ENCODE peak calls at places on chromosome 13, in ten cellular contexts. L, S, P, Z, Q, R, F, M, Y and V are unnamed samples.

GRCh38 chr13:80337706-80338105 is 3.2 kb downstream of the SPRY2 start:
- DNase-seq in F (no peak), S (peak), Y (no peak), R (no peak), P (no peak), L (no peak), Q (no peak), Z (no peak), M (no peak), V (no peak)

GRCh38 chr13:59437902-59438301 is 725.8 kb downstream of the DIAPH3 start:
- DNase-seq in S (no peak), M (no peak), R (no peak), F (no peak), L (no peak), Z (no peak), Q (no peak), Y (no peak), P (no peak), V (no peak)

GRCh38 chr13:24716446-24716845 is 36.2 kb downstream of the ATP12A start:
- DNase-seq in Q (no peak), Y (no peak), Z (no peak), R (peak), P (no peak), M (no peak), S (no peak), F (no peak), L (no peak), V (no peak)

GRCh38 chr13:113084943-113085540 is 20.5 kb upstream of the F7 start:
- DNase-seq in F (no peak), Y (no peak), R (no peak), L (no peak), P (no peak), M (no peak), Z (no peak), Q (no peak), S (no peak), V (no peak)

GRCh38 chr13:51760592-51760991 is 43.4 kb downstream of the DHRS12 start:
- DNase-seq in F (no peak), L (peak), M (no peak), S (no peak), Q (no peak), Z (no peak), R (no peak), P (no peak), Y (no peak), V (no peak)

GRCh38 chr13:110779046-110779445 is 65.5 kb downstream of the ING1 start:
- DNase-seq in Q (no peak), M (no peak), L (no peak), R (no peak), P (no peak), Z (no peak), S (no peak), Y (no peak), F (no peak), V (no peak)

GRCh38 chr13:67643656-67644055 is 413.5 kb upstream of the PCDH9 start:
- DNase-seq in F (no peak), L (no peak), Q (no peak), R (peak), P (no peak), M (no peak), Y (no peak), S (no peak), Z (no peak), V (no peak)

GRCh38 chr13:78160793-78161192 is 242.2 kb upstream of the EDNRB start:
- DNase-seq in Q (no peak), F (no peak), L (no peak), P (no peak), S (peak), R (no peak), Y (no peak), M (peak), Z (no peak), V (no peak)

GRCh38 chr13:65843314-65843731 is 1386.8 kb downstream of the PCDH9 start:
- DNase-seq in S (no peak), P (no peak), F (no peak), Y (no peak), R (no peak), L (no peak), Q (no peak), Z (no peak), M (no peak), V (no peak)

GRCh38 chr13:49248433-49249002 is 793 bp downstream of the CDADC1 start:
- DNase-seq in P (no peak), Q (no peak), Z (no peak), L (no peak), R (no peak), F (no peak), M (peak), S (peak), Y (no peak), V (no peak)

GRCh38 chr13:107361666-107362065 is 793.7 kb upstream of the ARGLU1 start:
- DNase-seq in F (no peak), R (no peak), Y (no peak), S (peak), L (no peak), P (no peak), Q (no peak), M (no peak), Z (no peak), V (no peak)

GRCh38 chr13:56752630-56753029 is 388.1 kb upstream of the PRR20A start:
- DNase-seq in L (no peak), P (no peak), M (no peak), S (no peak), Z (no peak), Q (no peak), Y (no peak), F (no peak), R (peak), V (no peak)

GRCh38 chr13:60759499-60759898 is 362.5 kb downstream of the TDRD3 start:
- DNase-seq in Q (peak), M (no peak), F (no peak), S (no peak), L (no peak), P (no peak), R (peak), Z (no peak), Y (no peak), V (no peak)

GRCh38 chr13:106287351-106287750 is 248.1 kb downstream of the EFNB2 start:
- DNase-seq in S (no peak), Q (no peak), P (no peak), F (no peak), L (no peak), Z (no peak), R (no peak), Y (no peak), M (no peak), V (no peak)

GRCh38 chr13:23871616-23872220 is 17.5 kb downstream of the MIPEP start:
- DNase-seq in P (no peak), R (no peak), S (peak), L (no peak), Z (no peak), M (peak), Q (peak), F (no peak), Y (no peak), V (no peak)

GRCh38 chr13:33353210-33353609 is 67.7 kb upstream of the STARD13 start:
- DNase-seq in S (no peak), F (no peak), Y (peak), Z (no peak), P (no peak), R (no peak), M (peak), Q (no peak), L (no peak), V (no peak)

GRCh38 chr13:80340643-80341097 is 256 bp downstream of the SPRY2 start:
- DNase-seq in L (no peak), S (peak), Q (peak), Z (peak), R (peak), P (no peak), M (peak), Y (no peak), F (no peak), V (no peak)

GRCh38 chr13:26541678-26542553 is 15.6 kb upstream of the WASF3 start:
- DNase-seq in Y (no peak), Z (no peak), R (no peak), L (no peak), P (no peak), F (no peak), S (no peak), M (no peak), Q (no peak), V (no peak)

GRCh38 chr13:44573071-44573470 is 3.1 kb downstream of the TSC22D1 start:
- DNase-seq in Y (no peak), F (no peak), M (no peak), Z (no peak), Q (no peak), R (peak), L (no peak), S (no peak), P (no peak), V (no peak)

GRCh38 chr13:20721454-20722357 is 18.2 kb downstream of the IL17D start:
- DNase-seq in P (no peak), Y (peak), F (no peak), Z (peak), Q (no peak), R (peak), L (no peak), M (no peak), S (peak), V (peak)

GRCh38 chr13:72383646-72384045 is 343.8 kb downstream of the MZT1 start:
- DNase-seq in L (no peak), Y (no peak), F (no peak), P (no peak), S (peak), R (no peak), M (no peak), Z (no peak), Q (no peak), V (no peak)

GRCh38 chr13:64457976-64458375 is 2772.2 kb downstream of the PCDH9 start:
- DNase-seq in Q (no peak), F (no peak), M (no peak), S (peak), P (no peak), R (no peak), Z (no peak), Y (no peak), L (no peak), V (no peak)

GRCh38 chr13:20188649-20189553 is 3.8 kb downstream of the GJB2 start:
- DNase-seq in Q (peak), Z (peak), M (no peak), F (no peak), L (no peak), P (no peak), S (no peak), Y (peak), R (no peak), V (no peak)

GRCh38 chr13:111318396-111318795 is 2.0 kb upstream of the TEX29 start:
- DNase-seq in Q (no peak), F (no peak), R (no peak), S (no peak), P (no peak), L (no peak), Z (no peak), M (no peak), Y (no peak), V (no peak)

GRCh38 chr13:97892717-97893116 is 60.8 kb upstream of the IPO5 start:
- DNase-seq in Q (peak), Z (no peak), Y (no peak), F (no peak), R (no peak), L (no peak), P (no peak), S (peak), M (no peak), V (no peak)

GRCh38 chr13:75405976-75406703 is 75.8 kb downstream of the TBC1D4 start:
- DNase-seq in Q (no peak), R (no peak), F (no peak), M (no peak), L (no peak), P (no peak), S (peak), Y (no peak), Z (no peak), V (no peak)

GRCh38 chr13:111373486-111373885 is 53.0 kb downstream of the TEX29 start:
- DNase-seq in S (no peak), Y (no peak), P (no peak), M (no peak), Q (no peak), F (no peak), Z (no peak), R (no peak), L (no peak), V (no peak)

GRCh38 chr13:32041429-32041828 is 9.9 kb downstream of the FRY start:
- DNase-seq in P (no peak), Z (no peak), L (no peak), Y (no peak), S (no peak), Q (no peak), F (no peak), R (no peak), M (peak), V (no peak)

GRCh38 chr13:25114220-25114619 is 18.3 kb downstream of the PABPC3 start:
- DNase-seq in Y (peak), L (peak), R (peak), P (peak), Z (peak), S (peak), Q (peak), M (peak), F (peak), V (peak)

GRCh38 chr13:52371736-52372247 is 34.2 kb downstream of the THSD1 start:
- DNase-seq in F (no peak), R (no peak), M (no peak), P (no peak), Y (no peak), Z (no peak), S (peak), L (no peak), Q (no peak), V (no peak)

GRCh38 chr13:34990399-34991224 is 48.5 kb downstream of the NBEA start:
- DNase-seq in Y (no peak), Q (peak), R (peak), F (no peak), P (no peak), M (no peak), L (no peak), S (no peak), Z (no peak), V (no peak)

GRCh38 chr13:51050021-51050886 is 60.8 kb downstream of the C13orf42 start:
- DNase-seq in Z (no peak), Q (no peak), R (no peak), M (no peak), P (no peak), L (no peak), Y (no peak), S (no peak), F (no peak), V (no peak)

GRCh38 chr13:45861352-45861751 is 9.8 kb upstream of the SIAH3 start:
- DNase-seq in L (no peak), M (no peak), S (no peak), Q (no peak), Z (no peak), P (no peak), F (no peak), R (no peak), Y (no peak), V (no peak)

GRCh38 chr13:33150662-33151061 is 134.4 kb downstream of the KL start:
- DNase-seq in Z (no peak), P (no peak), S (no peak), F (no peak), M (no peak), L (no peak), Y (no peak), Q (no peak), R (no peak), V (no peak)

GRCh38 chr13:99973163-99973785 is 1.7 kb upstream of the ZIC5 start:
- DNase-seq in M (no peak), Z (no peak), Q (no peak), P (no peak), S (no peak), L (no peak), Y (no peak), F (no peak), R (no peak), V (no peak)